ENCODE peak calls at places on chromosome 2, in nine cellular contexts. One of them, this sample, is unnamed.

GRCh38 chr2:40173276-40173675 is 278.6 kb downstream of the SLC8A1 start:
- DNase-seq in left ventricle myocardium inferior: no peak
- DNase-seq in chondrocyte: no peak
- DNase-seq in keratinocyte: no peak
- DNase-seq in WERI-Rb-1: no peak
- DNase-seq in CD4-positive, alpha-beta T cell: no peak
- DNase-seq in progenitor cell of endocrine pancreas: no peak
- DNase-seq in GM20000: no peak
- DNase-seq in coronary artery: no peak
- DNase-seq in this sample: no peak

GRCh38 chr2:47357475-47357874 is 45.5 kb upstream of the MSH2 start:
- DNase-seq in left ventricle myocardium inferior: no peak
- DNase-seq in chondrocyte: no peak
- DNase-seq in keratinocyte: no peak
- DNase-seq in WERI-Rb-1: no peak
- DNase-seq in CD4-positive, alpha-beta T cell: no peak
- DNase-seq in progenitor cell of endocrine pancreas: no peak
- DNase-seq in GM20000: no peak
- DNase-seq in coronary artery: no peak
- DNase-seq in this sample: no peak

GRCh38 chr2:156399224-156399949 is 36.8 kb upstream of the GPD2 start:
- DNase-seq in left ventricle myocardium inferior: no peak
- DNase-seq in chondrocyte: no peak
- DNase-seq in keratinocyte: no peak
- DNase-seq in WERI-Rb-1: no peak
- DNase-seq in CD4-positive, alpha-beta T cell: no peak
- DNase-seq in progenitor cell of endocrine pancreas: no peak
- DNase-seq in GM20000: no peak
- DNase-seq in coronary artery: no peak
- DNase-seq in this sample: no peak

GRCh38 chr2:51031004-51031791 is 734 bp downstream of the NRXN1 start:
- DNase-seq in left ventricle myocardium inferior: no peak
- DNase-seq in chondrocyte: no peak
- DNase-seq in keratinocyte: no peak
- DNase-seq in WERI-Rb-1: no peak
- DNase-seq in CD4-positive, alpha-beta T cell: no peak
- DNase-seq in progenitor cell of endocrine pancreas: no peak
- DNase-seq in GM20000: no peak
- DNase-seq in coronary artery: no peak
- DNase-seq in this sample: no peak

GRCh38 chr2:9974344-9974743 is 22.9 kb downstream of the GRHL1 start:
- DNase-seq in left ventricle myocardium inferior: no peak
- DNase-seq in chondrocyte: no peak
- DNase-seq in keratinocyte: no peak
- DNase-seq in WERI-Rb-1: no peak
- DNase-seq in CD4-positive, alpha-beta T cell: no peak
- DNase-seq in progenitor cell of endocrine pancreas: no peak
- DNase-seq in GM20000: no peak
- DNase-seq in coronary artery: no peak
- DNase-seq in this sample: no peak

GRCh38 chr2:9106338-9107167 is 100.1 kb upstream of the ASAP2 start:
- DNase-seq in left ventricle myocardium inferior: no peak
- DNase-seq in chondrocyte: no peak
- DNase-seq in keratinocyte: no peak
- DNase-seq in WERI-Rb-1: no peak
- DNase-seq in CD4-positive, alpha-beta T cell: no peak
- DNase-seq in progenitor cell of endocrine pancreas: no peak
- DNase-seq in GM20000: no peak
- DNase-seq in coronary artery: peak; percentile 41
- DNase-seq in this sample: no peak

GRCh38 chr2:214575030-214575949 is 164.4 kb downstream of the VWC2L start:
- DNase-seq in left ventricle myocardium inferior: no peak
- DNase-seq in chondrocyte: no peak
- DNase-seq in keratinocyte: no peak
- DNase-seq in WERI-Rb-1: no peak
- DNase-seq in CD4-positive, alpha-beta T cell: no peak
- DNase-seq in progenitor cell of endocrine pancreas: no peak
- DNase-seq in GM20000: no peak
- DNase-seq in coronary artery: no peak
- DNase-seq in this sample: no peak

GRCh38 chr2:30688956-30689401 is 118.3 kb downstream of the CAPN13 start:
- DNase-seq in left ventricle myocardium inferior: peak; percentile 66
- DNase-seq in chondrocyte: no peak
- DNase-seq in keratinocyte: no peak
- DNase-seq in WERI-Rb-1: peak; percentile 63
- DNase-seq in CD4-positive, alpha-beta T cell: no peak
- DNase-seq in progenitor cell of endocrine pancreas: no peak
- DNase-seq in GM20000: no peak
- DNase-seq in coronary artery: no peak
- DNase-seq in this sample: no peak

GRCh38 chr2:75994759-75995158 is 284.0 kb upstream of the GCFC2 start:
- DNase-seq in left ventricle myocardium inferior: no peak
- DNase-seq in chondrocyte: no peak
- DNase-seq in keratinocyte: no peak
- DNase-seq in WERI-Rb-1: peak; percentile 31
- DNase-seq in CD4-positive, alpha-beta T cell: no peak
- DNase-seq in progenitor cell of endocrine pancreas: no peak
- DNase-seq in GM20000: no peak
- DNase-seq in coronary artery: no peak
- DNase-seq in this sample: no peak

GRCh38 chr2:66689456-66690051 is 254.6 kb downstream of the MEIS1 start:
- DNase-seq in left ventricle myocardium inferior: no peak
- DNase-seq in chondrocyte: no peak
- DNase-seq in keratinocyte: no peak
- DNase-seq in WERI-Rb-1: no peak
- DNase-seq in CD4-positive, alpha-beta T cell: no peak
- DNase-seq in progenitor cell of endocrine pancreas: no peak
- DNase-seq in GM20000: no peak
- DNase-seq in coronary artery: no peak
- DNase-seq in this sample: no peak

GRCh38 chr2:74772071-74772470 is 61.9 kb upstream of the HK2 start:
- DNase-seq in left ventricle myocardium inferior: no peak
- DNase-seq in chondrocyte: no peak
- DNase-seq in keratinocyte: no peak
- DNase-seq in WERI-Rb-1: no peak
- DNase-seq in CD4-positive, alpha-beta T cell: no peak
- DNase-seq in progenitor cell of endocrine pancreas: no peak
- DNase-seq in GM20000: no peak
- DNase-seq in coronary artery: no peak
- DNase-seq in this sample: no peak

GRCh38 chr2:236646871-236647270 is 77.2 kb downstream of the ACKR3 start:
- DNase-seq in left ventricle myocardium inferior: no peak
- DNase-seq in chondrocyte: no peak
- DNase-seq in keratinocyte: no peak
- DNase-seq in WERI-Rb-1: no peak
- DNase-seq in CD4-positive, alpha-beta T cell: no peak
- DNase-seq in progenitor cell of endocrine pancreas: no peak
- DNase-seq in GM20000: no peak
- DNase-seq in coronary artery: peak; percentile 72
- DNase-seq in this sample: no peak

GRCh38 chr2:31075936-31076590 is 62.2 kb downstream of the GALNT14 start:
- DNase-seq in left ventricle myocardium inferior: no peak
- DNase-seq in chondrocyte: no peak
- DNase-seq in keratinocyte: peak; percentile 84
- DNase-seq in WERI-Rb-1: no peak
- DNase-seq in CD4-positive, alpha-beta T cell: no peak
- DNase-seq in progenitor cell of endocrine pancreas: no peak
- DNase-seq in GM20000: no peak
- DNase-seq in coronary artery: no peak
- DNase-seq in this sample: no peak

GRCh38 chr2:19363474-19363778 is 5.0 kb upstream of the OSR1 start:
- DNase-seq in left ventricle myocardium inferior: no peak
- DNase-seq in chondrocyte: no peak
- DNase-seq in keratinocyte: no peak
- DNase-seq in WERI-Rb-1: no peak
- DNase-seq in CD4-positive, alpha-beta T cell: no peak
- DNase-seq in progenitor cell of endocrine pancreas: no peak
- DNase-seq in GM20000: no peak
- DNase-seq in coronary artery: no peak
- DNase-seq in this sample: no peak

GRCh38 chr2:128868686-128869551 is 550.3 kb upstream of the HS6ST1 start:
- DNase-seq in left ventricle myocardium inferior: no peak
- DNase-seq in chondrocyte: no peak
- DNase-seq in keratinocyte: peak; percentile 48
- DNase-seq in WERI-Rb-1: no peak
- DNase-seq in CD4-positive, alpha-beta T cell: no peak
- DNase-seq in progenitor cell of endocrine pancreas: no peak
- DNase-seq in GM20000: no peak
- DNase-seq in coronary artery: no peak
- DNase-seq in this sample: no peak

DNA sequence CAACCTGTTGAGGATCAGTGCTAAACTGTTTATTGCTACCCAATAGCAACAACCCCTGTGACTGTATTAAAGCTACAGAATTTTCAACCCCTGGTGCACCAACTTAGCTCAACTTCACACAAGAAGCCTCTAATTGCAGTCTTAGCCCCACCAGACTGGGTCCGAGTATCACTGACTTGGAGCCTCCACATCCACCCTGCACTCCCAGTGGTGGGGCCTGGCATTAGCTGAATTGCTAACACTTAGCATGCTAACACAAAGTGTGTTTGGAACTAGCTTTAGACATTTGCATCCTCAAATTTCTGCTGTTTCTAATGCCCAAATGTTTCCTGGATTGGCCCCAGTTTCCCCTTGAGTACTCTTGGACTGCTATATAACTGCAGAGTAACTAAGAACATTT is 298.6 kb downstream of the AGPS start:
- DNase-seq in left ventricle myocardium inferior: no peak
- DNase-seq in chondrocyte: no peak
- DNase-seq in keratinocyte: no peak
- DNase-seq in WERI-Rb-1: no peak
- DNase-seq in CD4-positive, alpha-beta T cell: no peak
- DNase-seq in progenitor cell of endocrine pancreas: no peak
- DNase-seq in GM20000: no peak
- DNase-seq in coronary artery: no peak
- DNase-seq in this sample: no peak
- TF ChIP-seq CTCF in left ventricle myocardium inferior: no peak
- TF ChIP-seq CTCF in chondrocyte: no peak
- TF ChIP-seq CTCF in keratinocyte: no peak
- TF ChIP-seq CTCF in WERI-Rb-1: no peak
- TF ChIP-seq CTCF in CD4-positive, alpha-beta T cell: no peak
- TF ChIP-seq CTCF in progenitor cell of endocrine pancreas: peak; percentile 20
- TF ChIP-seq CTCF in GM20000: no peak
- TF ChIP-seq CTCF in coronary artery: no peak
- TF ChIP-seq CTCF in this sample: no peak

GRCh38 chr2:21047161-21048009 is 3.5 kb upstream of the APOB start:
- DNase-seq in left ventricle myocardium inferior: no peak
- DNase-seq in chondrocyte: no peak
- DNase-seq in keratinocyte: no peak
- DNase-seq in WERI-Rb-1: no peak
- DNase-seq in CD4-positive, alpha-beta T cell: no peak
- DNase-seq in progenitor cell of endocrine pancreas: no peak
- DNase-seq in GM20000: no peak
- DNase-seq in coronary artery: peak; percentile 46
- DNase-seq in this sample: no peak
- TF ChIP-seq CTCF in left ventricle myocardium inferior: no peak
- TF ChIP-seq CTCF in chondrocyte: no peak
- TF ChIP-seq CTCF in keratinocyte: no peak
- TF ChIP-seq CTCF in WERI-Rb-1: no peak
- TF ChIP-seq CTCF in CD4-positive, alpha-beta T cell: no peak
- TF ChIP-seq CTCF in progenitor cell of endocrine pancreas: no peak
- TF ChIP-seq CTCF in GM20000: no peak
- TF ChIP-seq CTCF in coronary artery: no peak
- TF ChIP-seq CTCF in this sample: no peak

DNA sequence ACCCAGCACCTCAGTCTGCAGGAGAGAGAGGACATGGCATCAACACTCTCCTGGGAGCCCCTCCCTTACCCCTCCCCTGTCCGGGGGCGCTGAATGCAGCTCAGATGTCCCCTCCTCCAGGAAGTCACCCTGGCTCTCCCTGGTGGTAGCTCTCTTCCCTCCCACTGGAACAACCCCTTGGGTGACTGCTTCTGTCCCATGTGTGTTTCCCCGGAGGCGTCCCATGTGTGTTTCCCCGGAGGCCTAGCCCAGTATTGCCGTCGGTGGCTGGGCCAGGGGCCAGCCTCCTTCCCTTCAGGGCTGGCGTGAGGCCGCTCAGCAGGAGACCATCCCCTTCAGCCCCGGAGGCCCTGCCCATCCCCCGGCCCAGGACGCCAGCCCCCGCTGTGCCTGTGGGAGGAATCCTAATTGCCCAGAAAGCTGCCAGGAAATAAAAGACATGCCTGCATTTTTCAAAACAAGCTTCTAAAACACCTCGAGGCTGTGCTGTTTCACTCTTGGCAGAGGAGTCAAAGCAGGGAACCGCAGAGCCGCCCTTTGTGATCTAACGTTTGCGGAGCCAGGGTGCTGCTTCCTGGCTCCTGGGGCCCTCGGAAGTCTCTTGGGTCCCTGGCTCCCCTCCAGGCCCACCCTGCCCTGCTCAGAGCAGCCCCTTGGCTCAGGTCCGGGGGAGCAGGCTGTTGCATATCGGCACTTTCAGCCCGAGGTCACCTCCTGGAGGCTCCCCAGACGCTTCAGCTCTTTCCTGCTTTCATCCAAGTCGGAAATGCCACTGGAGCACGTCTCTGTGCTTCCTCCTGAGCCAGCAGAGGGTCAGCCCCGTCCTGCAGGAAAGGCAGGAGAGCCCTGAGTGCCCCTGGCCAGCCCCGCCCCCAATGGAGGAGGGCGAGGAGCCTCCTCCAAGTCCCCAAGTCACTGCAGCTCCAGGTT is 11.4 kb downstream of the SNED1 start:
- DNase-seq in left ventricle myocardium inferior: no peak
- DNase-seq in chondrocyte: peak; percentile 82
- DNase-seq in keratinocyte: no peak
- DNase-seq in WERI-Rb-1: no peak
- DNase-seq in CD4-positive, alpha-beta T cell: peak; percentile 53
- DNase-seq in progenitor cell of endocrine pancreas: peak; percentile 10
- DNase-seq in GM20000: peak; percentile 64
- DNase-seq in coronary artery: peak; percentile 73
- DNase-seq in this sample: peak; percentile 14
- TF ChIP-seq CTCF in left ventricle myocardium inferior: no peak
- TF ChIP-seq CTCF in chondrocyte: peak; percentile 39
- TF ChIP-seq CTCF in keratinocyte: no peak
- TF ChIP-seq CTCF in WERI-Rb-1: no peak
- TF ChIP-seq CTCF in CD4-positive, alpha-beta T cell: no peak
- TF ChIP-seq CTCF in progenitor cell of endocrine pancreas: no peak
- TF ChIP-seq CTCF in GM20000: no peak
- TF ChIP-seq CTCF in coronary artery: no peak
- TF ChIP-seq CTCF in this sample: no peak

DNA sequence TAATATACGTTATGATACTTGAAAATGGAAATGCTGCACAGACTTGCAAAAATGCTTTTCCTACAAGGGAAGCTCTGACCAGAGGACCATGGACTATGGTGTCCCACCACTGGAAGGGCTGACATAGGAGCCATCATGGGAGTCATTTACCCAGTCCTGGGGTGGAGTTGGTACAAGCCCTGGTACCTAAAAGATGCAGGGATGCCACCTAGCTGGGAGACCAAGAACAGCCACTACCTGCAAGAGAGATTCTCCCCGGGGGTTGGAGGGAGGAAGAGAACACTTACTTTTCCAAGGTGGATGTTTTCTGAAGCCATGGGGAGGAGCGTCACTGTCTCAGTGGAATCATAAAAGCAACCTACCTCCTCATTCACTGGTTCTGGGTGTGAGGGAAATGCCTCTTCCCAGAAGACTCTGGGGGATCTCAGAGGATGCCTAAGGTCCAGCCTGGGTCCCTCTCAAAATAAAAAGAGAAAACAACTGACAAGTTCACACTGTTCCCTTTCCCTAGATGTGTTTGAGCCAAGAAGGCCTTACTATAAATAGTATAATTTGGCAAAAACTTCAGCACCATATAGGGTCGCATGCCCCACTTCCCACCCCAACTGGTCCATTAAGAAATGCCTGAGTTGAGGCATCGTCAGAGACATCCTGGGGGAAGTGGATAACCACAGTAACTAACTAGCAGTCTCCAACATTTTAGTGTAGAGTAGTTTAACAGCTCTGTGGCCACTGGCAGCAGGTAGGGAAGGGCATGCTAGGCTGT is 39.9 kb downstream of the REEP1 start:
- DNase-seq in left ventricle myocardium inferior: no peak
- DNase-seq in chondrocyte: no peak
- DNase-seq in keratinocyte: no peak
- DNase-seq in WERI-Rb-1: peak; percentile 42
- DNase-seq in CD4-positive, alpha-beta T cell: no peak
- DNase-seq in progenitor cell of endocrine pancreas: no peak
- DNase-seq in GM20000: peak; percentile 49
- DNase-seq in coronary artery: no peak
- DNase-seq in this sample: no peak
- TF ChIP-seq CTCF in left ventricle myocardium inferior: peak; percentile 52
- TF ChIP-seq CTCF in chondrocyte: no peak
- TF ChIP-seq CTCF in keratinocyte: peak; percentile 63
- TF ChIP-seq CTCF in WERI-Rb-1: peak; percentile 56
- TF ChIP-seq CTCF in CD4-positive, alpha-beta T cell: no peak
- TF ChIP-seq CTCF in progenitor cell of endocrine pancreas: no peak
- TF ChIP-seq CTCF in GM20000: peak; percentile 33
- TF ChIP-seq CTCF in coronary artery: no peak
- TF ChIP-seq CTCF in this sample: no peak